ENCODE peak calls at places on chromosomes 7 and 10, in eight cellular contexts. B, T, Z, G, K, Q, H and R are unnamed samples.

GRCh38 chr10:535953-536352 is 153.5 kb downstream of the DIP2C start:
- DNase-seq in Z (no peak), Q (no peak), K (no peak), G (no peak), T (no peak), H (no peak), B (no peak), R (no peak)

GRCh38 chr10:6050801-6051445 is 11.2 kb downstream of the IL2RA start:
- DNase-seq in B (peak; percentile 80), H (peak; percentile 80), K (peak; percentile 94), Z (peak; percentile 96), T (peak; percentile 45), G (peak; percentile 85), Q (peak; percentile 75), R (peak; percentile 82)

GRCh38 chr7:155001756-155002410 is 1.0 kb downstream of the PAXIP1 start:
- DNase-seq in H (no peak), Z (peak; percentile 12), Q (peak; percentile 45), T (no peak), G (peak; percentile 59), K (peak; percentile 18), B (no peak), R (no peak)

GRCh38 chr10:70255329-70256299 is 22.4 kb upstream of the PPA1 start:
- DNase-seq in Z (peak; percentile 19), Q (peak; percentile 49), B (peak; percentile 34), H (peak; percentile 24), K (no peak), G (no peak), T (peak; percentile 37), R (no peak)

GRCh38 chr7:73980206-73980605 is 47.8 kb upstream of the ELN start:
- DNase-seq in G (no peak), H (no peak), Q (no peak), T (no peak), Z (no peak), K (no peak), B (peak; percentile 5), R (no peak)

GRCh38 chr10:124221356-124222297 is 128.2 kb upstream of the CHST15 start:
- DNase-seq in K (no peak), T (no peak), B (peak; percentile 49), G (no peak), Z (no peak), Q (peak; percentile 74), H (peak; percentile 52), R (peak; percentile 60)

GRCh38 chr7:121330053-121330833 is 1.4 kb downstream of the WNT16 start:
- DNase-seq in T (peak; percentile 71), G (peak; percentile 40), Z (no peak), B (no peak), H (no peak), Q (peak; percentile 39), K (no peak), R (no peak)

GRCh38 chr7:31526882-31527281 is 13.0 kb downstream of the ITPRID1 start:
- DNase-seq in G (no peak), K (no peak), Z (no peak), Q (no peak), T (no peak), B (no peak), H (no peak), R (no peak)

GRCh38 chr7:155811895-155812761 is at the start of gene SHH:
- DNase-seq in G (peak; percentile 33), Q (no peak), Z (no peak), B (no peak), K (no peak), T (peak; percentile 46), H (peak; percentile 16), R (no peak)

GRCh38 chr10:48400129-48400849 is 93.8 kb downstream of the MAPK8 start:
- DNase-seq in K (no peak), G (no peak), Q (no peak), T (no peak), H (peak; percentile 59), B (no peak), Z (no peak), R (no peak)

GRCh38 chr7:100465702-100466311 is 1.7 kb upstream of the SPACDR start:
- DNase-seq in G (peak; percentile 94), H (peak; percentile 67), Q (peak; percentile 61), B (peak; percentile 69), Z (no peak), T (peak; percentile 87), K (peak; percentile 62), R (no peak)

GRCh38 chr7:45718464-45719330 is 144.5 kb downstream of the ADCY1 start:
- DNase-seq in T (no peak), G (no peak), K (peak; percentile 67), B (no peak), H (peak; percentile 41), Z (no peak), Q (no peak), R (no peak)

GRCh38 chr10:60430017-60430416 is 40.3 kb upstream of the ANK3 start:
- DNase-seq in Z (no peak), Q (no peak), T (no peak), H (no peak), G (no peak), K (no peak), B (no peak), R (no peak)

GRCh38 chr7:27171636-27172387 is 2.3 kb downstream of the HOXA10 start:
- DNase-seq in Q (no peak), G (peak; percentile 8), Z (no peak), T (peak; percentile 52), B (peak; percentile 35), K (no peak), H (peak; percentile 75), R (no peak)

GRCh38 chr10:68135362-68135761 is 26.1 kb downstream of the MYPN start:
- DNase-seq in T (no peak), B (no peak), Q (no peak), H (no peak), G (no peak), Z (no peak), K (no peak), R (no peak)